ENCODE peak calls at places on chromosomes 1 and 21, in ten cellular contexts. O is endodermal cell, Y is A549, L is adrenal gland, D is transverse colon, I is neural progenitor cell, N is GM23338, J is colonic mucosa, F is heart right ventricle, Q is tibial nerve. M is an unnamed sample.
A peak's percentile ranks its signal among the peaks of the same experiment; 100 is the strongest.

GRCh38 chr1:37930246-37931142 is 16.4 kb downstream of the INPP5B start:
- DNase-seq in I (no peak), Y (no peak), Q (no peak), L (no peak), O (no peak), D (no peak), F (peak; percentile 46), N (no peak), J (peak; percentile 26), M (no peak)

GRCh38 chr1:224631471-224632105 is 15.5 kb downstream of the CNIH3 start:
- DNase-seq in D (no peak), O (no peak), F (no peak), J (no peak), Q (no peak), Y (no peak), L (no peak), N (no peak), I (no peak), M (no peak)

GRCh38 chr1:151920147-151920546 is 10.8 kb upstream of the THEM4 start:
- DNase-seq in Y (no peak), N (no peak), F (no peak), L (no peak), J (no peak), O (no peak), Q (no peak), I (no peak), D (no peak), M (no peak)

GRCh38 chr21:46425566-46425965 is 33.1 kb upstream of the DIP2A start:
- DNase-seq in D (no peak), Y (no peak), F (no peak), N (no peak), Q (no peak), J (no peak), L (no peak), I (no peak), O (no peak), M (no peak)

GRCh38 chr1:57033222-57034019 is 67.6 kb upstream of the C8B start:
- DNase-seq in J (no peak), F (no peak), Q (no peak), N (no peak), O (no peak), L (no peak), Y (no peak), I (no peak), D (no peak), M (no peak)

GRCh38 chr1:3353901-3354300 is 100.6 kb upstream of the ARHGEF16 start:
- DNase-seq in N (no peak), O (no peak), D (no peak), F (no peak), J (peak; percentile 32), Q (no peak), I (no peak), Y (no peak), L (no peak), M (no peak)

GRCh38 chr1:12616709-12617373 is 1.2 kb downstream of the DHRS3 start:
- DNase-seq in N (no peak), I (peak; percentile 59), Y (no peak), F (peak; percentile 38), L (peak; percentile 48), J (no peak), D (peak; percentile 42), O (peak; percentile 68), Q (no peak), M (peak; percentile 85)

GRCh38 chr1:202078211-202078610 is 44.5 kb upstream of the GPR37L1 start:
- DNase-seq in Q (no peak), F (no peak), J (peak; percentile 90), L (no peak), D (peak; percentile 82), Y (no peak), I (no peak), N (no peak), O (no peak), M (no peak)

GRCh38 chr1:55081188-55081904 is 42.0 kb downstream of the PCSK9 start:
- DNase-seq in N (peak; percentile 52), I (no peak), O (peak; percentile 50), J (no peak), D (no peak), F (no peak), Y (no peak), Q (no peak), L (no peak), M (no peak)

GRCh38 chr21:29130234-29130993 is at the start of gene MAP3K7CL:
- DNase-seq in D (peak; percentile 22), I (no peak), J (no peak), N (no peak), Y (no peak), O (no peak), F (peak; percentile 61), L (no peak), Q (peak; percentile 23), M (no peak)

GRCh38 chr1:53470584-53470983 is 11.4 kb downstream of the DMRTB1 start:
- DNase-seq in I (peak; percentile 37), L (no peak), Y (no peak), Q (no peak), O (no peak), N (peak; percentile 45), D (no peak), F (no peak), J (no peak), M (no peak)

GRCh38 chr1:53468374-53468773 is 9.2 kb downstream of the DMRTB1 start:
- DNase-seq in Q (no peak), D (no peak), L (no peak), N (no peak), O (no peak), J (no peak), I (no peak), F (no peak), Y (no peak), M (no peak)

GRCh38 chr1:53471000-53471399 is 11.8 kb downstream of the DMRTB1 start:
- DNase-seq in F (no peak), N (no peak), D (no peak), I (no peak), Q (no peak), O (no peak), J (no peak), Y (no peak), L (no peak), M (no peak)

GRCh38 chr1:53470155-53470554 is 11.0 kb downstream of the DMRTB1 start:
- DNase-seq in O (peak; percentile 99), N (peak; percentile 97), J (peak; percentile 72), F (peak; percentile 53), Y (peak; percentile 51), L (no peak), I (peak; percentile 96), Q (peak; percentile 36), D (peak; percentile 53), M (peak; percentile 61)

DNA sequence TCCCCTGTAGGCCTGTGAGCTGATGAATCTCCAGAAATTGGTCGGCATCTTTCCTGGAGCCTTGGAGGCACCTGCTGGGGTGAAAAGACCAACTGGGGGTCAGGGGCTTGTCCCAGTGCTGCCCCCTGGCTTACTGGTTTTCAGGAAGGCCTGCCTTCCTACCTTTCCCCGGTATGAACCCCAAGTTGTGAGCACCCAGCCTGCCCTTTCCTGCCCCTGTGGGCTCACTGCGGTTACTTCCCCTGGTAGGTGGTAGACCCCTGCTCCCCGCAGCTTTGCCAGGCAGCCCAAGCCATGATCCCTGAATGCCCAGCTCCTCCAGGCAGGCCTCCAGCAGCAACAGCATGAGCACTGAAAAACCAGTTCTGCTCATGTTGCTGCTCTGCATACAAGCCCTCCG is 10.2 kb downstream of the DMRTB1 start:
- DNase-seq in Y (no peak), N (peak; percentile 32), J (no peak), F (no peak), L (no peak), Q (no peak), D (no peak), I (no peak), O (peak; percentile 43), M (no peak)
- TF ChIP-seq CTCF in Y (no peak), N (no peak), J (no peak), F (no peak), L (no peak), Q (no peak), D (no peak), I (no peak), O (peak; percentile 41), M (no peak)

GRCh38 chr1:2047749-2048729 is 2.2 kb upstream of the PRKCZ start:
- DNase-seq in J (peak; percentile 82), D (peak; percentile 76), F (no peak), L (no peak), I (no peak), Q (no peak), N (peak; percentile 39), Y (no peak), O (no peak), M (peak; percentile 40)
- H3K4me1 ChIP-seq in J (peaks cover 23% of the 10 kb centered on the region), D (peaks cover 68% of the 10 kb centered on the region), F (peaks cover 14% of the 10 kb centered on the region), L (peaks cover 9% of the 10 kb centered on the region), I (peaks cover 21% of the 10 kb centered on the region), Q (no peaks in the 10 kb centered on the region), N (peaks cover 25% of the 10 kb centered on the region), Y (peaks cover 2% of the 10 kb centered on the region), O (peaks cover 5% of the 10 kb centered on the region), M (no peaks in the 10 kb centered on the region)

GRCh38 chr1:51622455-51622913 is 5.6 kb downstream of the OSBPL9 start:
- DNase-seq in I (no peak), N (peak; percentile 33), O (peak; percentile 86), D (peak; percentile 32), L (peak; percentile 57), Q (peak; percentile 61), J (peak; percentile 36), Y (peak; percentile 87), F (peak; percentile 18), M (no peak)

GRCh38 chr1:51627672-51628071 is 10.8 kb downstream of the OSBPL9 start:
- DNase-seq in I (peak; percentile 49), D (no peak), N (peak; percentile 75), Y (peak; percentile 47), L (no peak), Q (no peak), J (no peak), O (no peak), F (no peak), M (no peak)

GRCh38 chr1:51623025-51623424 is 6.1 kb downstream of the OSBPL9 start:
- DNase-seq in I (no peak), F (no peak), Q (no peak), L (no peak), Y (no peak), O (no peak), N (no peak), D (no peak), J (no peak), M (no peak)

GRCh38 chr1:51623450-51623849 is 6.6 kb downstream of the OSBPL9 start:
- DNase-seq in F (no peak), Q (no peak), Y (no peak), L (no peak), N (no peak), O (no peak), J (no peak), D (no peak), I (no peak), M (no peak)

DNA sequence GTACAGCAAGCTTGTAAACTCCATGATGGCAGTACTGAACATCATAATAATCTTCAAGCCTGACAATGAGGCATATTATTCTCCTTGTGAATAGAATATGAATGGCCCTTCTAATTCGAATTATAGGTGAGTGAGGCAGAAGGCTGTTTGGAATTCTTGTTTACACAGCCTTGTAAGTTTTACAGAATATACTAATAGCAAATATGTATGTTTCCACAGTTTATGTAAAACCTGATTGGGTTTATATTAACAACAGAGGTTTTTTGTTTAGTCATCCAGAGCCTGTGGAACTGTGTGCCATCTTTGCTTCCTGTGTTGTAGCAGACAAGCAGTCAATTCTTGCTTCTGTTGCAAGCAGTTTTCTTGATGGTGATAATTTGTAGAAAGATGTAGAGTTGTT is 8.0 kb downstream of the OSBPL9 start:
- DNase-seq in J (no peak), N (no peak), L (no peak), F (no peak), O (no peak), Q (no peak), I (no peak), Y (no peak), D (no peak), M (no peak)
- H3K27ac ChIP-seq in J (no peak overlapping the region), N (no peak overlapping the region), L (no peak overlapping the region), F (no peak overlapping the region), O (no peak overlapping the region), Q (peak overlapping the region; percentile 90), I (no peak overlapping the region), Y (peak overlapping the region; percentile 57), D (peak overlapping the region; percentile 11), M (no peak overlapping the region)

GRCh38 chr1:15583016-15583706 is 1.7 kb downstream of the AGMAT start:
- DNase-seq in I (no peak), Y (no peak), O (no peak), J (no peak), Q (no peak), F (no peak), D (no peak), L (no peak), N (no peak), M (no peak)
- TF ChIP-seq CTCF in I (no peak), Y (no peak), O (no peak), J (no peak), Q (no peak), F (no peak), D (no peak), L (no peak), N (no peak), M (no peak)

M was measured in pancreas.